ENCODE peak calls at places on chromosomes 1 and 21, in four cellular contexts. G is Karpas-422, X is fibroblast of the aortic adventitia, M is pancreas. P is an unnamed sample.

GRCh38 chr1:58782308-58783089 is 1.3 kb downstream of the JUN start:
- DNase-seq in G (peak), X (peak), M (peak), P (peak)

GRCh38 chr1:58883037-58883887 is 99.4 kb upstream of the JUN start:
- DNase-seq in G (no peak), X (peak), M (peak), P (peak)

GRCh38 chr21:37006243-37006520 is 320 bp upstream of the RIPPLY3 start:
- DNase-seq in G (no peak), X (no peak), M (no peak), P (no peak)

GRCh38 chr1:219710529-219711194 is 97.8 kb upstream of the ZC3H11B start:
- DNase-seq in G (no peak), X (peak), M (no peak), P (no peak)

GRCh38 chr1:11653101-11653601 is 1.1 kb downstream of the FBXO2 start:
- DNase-seq in G (no peak), X (peak), M (peak), P (peak)

GRCh38 chr1:47644216-47644581 is 206.4 kb downstream of the FOXD2 start:
- DNase-seq in G (no peak), X (peak), M (no peak), P (no peak)

GRCh38 chr21:32698286-32698685 is 29.5 kb downstream of the SYNJ1 start:
- DNase-seq in G (peak), X (no peak), M (no peak), P (no peak)

GRCh38 chr1:87766737-87767136 is 438.1 kb downstream of the LMO4 start:
- DNase-seq in G (no peak), X (no peak), M (no peak), P (no peak)

GRCh38 chr1:172447641-172448040 is 3.8 kb upstream of the PIGC start:
- DNase-seq in G (no peak), X (peak), M (no peak), P (no peak)

DNA sequence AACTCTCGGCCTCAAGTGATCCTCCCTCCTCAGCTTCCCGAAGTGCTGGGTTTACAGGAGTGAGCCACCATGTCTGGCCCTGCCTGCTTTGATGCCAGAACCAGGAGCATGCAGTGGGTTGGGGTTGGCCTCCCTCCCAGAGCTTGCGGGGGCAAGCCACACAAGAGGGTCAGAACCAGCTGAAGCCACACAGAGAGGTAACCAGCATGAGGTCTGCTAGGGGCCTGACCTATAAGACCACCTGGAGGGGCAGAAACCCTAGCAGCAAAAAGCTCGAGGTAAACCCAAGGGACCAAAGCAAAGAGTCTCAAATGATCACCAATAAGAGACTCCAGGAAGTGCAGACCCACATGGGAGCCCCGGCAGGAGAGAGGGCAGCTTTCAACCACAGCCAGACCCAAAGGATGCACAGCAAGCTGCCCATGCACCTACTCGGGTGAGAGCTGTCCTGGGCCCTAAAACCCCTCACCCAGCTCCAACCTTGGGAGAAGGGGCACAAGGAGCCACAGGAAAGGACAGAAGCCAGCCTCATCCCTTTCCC is 81.2 kb downstream of the TOMM20 start:
- DNase-seq in G (no peak), X (no peak), M (no peak), P (no peak)
- H3K4me3 ChIP-seq in G (no peak), X (no peak), M (no peak), P (no peak)

GRCh38 chr1:75341537-75341936 is 207.3 kb downstream of the LHX8 start:
- DNase-seq in G (no peak), X (no peak), M (no peak), P (no peak)
- H3K4me3 ChIP-seq in G (no peak), X (no peak), M (no peak), P (no peak)

DNA sequence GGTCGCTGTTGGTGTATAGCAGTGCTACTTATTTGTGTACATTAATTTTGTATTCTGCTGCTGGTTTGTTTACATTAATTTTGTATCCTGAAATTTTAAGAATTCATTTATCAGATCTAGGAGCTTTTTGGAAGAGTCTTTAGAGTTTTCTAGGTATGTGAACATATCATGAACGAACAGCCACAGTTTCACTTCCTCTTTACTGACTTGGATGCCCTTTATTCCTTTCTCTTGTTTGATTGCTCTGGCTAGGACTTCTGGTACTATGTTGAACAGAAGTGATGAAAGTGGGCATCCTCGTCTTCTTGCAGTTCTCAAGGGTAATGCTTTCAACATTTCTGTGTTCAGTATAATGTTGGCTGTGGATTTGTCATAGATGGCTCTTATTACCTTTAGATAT is 1757.9 kb downstream of the BRINP3 start:
- DNase-seq in G (no peak), X (no peak), M (no peak), P (no peak)
- H3K4me3 ChIP-seq in G (no peak), X (no peak), M (no peak), P (no peak)

DNA sequence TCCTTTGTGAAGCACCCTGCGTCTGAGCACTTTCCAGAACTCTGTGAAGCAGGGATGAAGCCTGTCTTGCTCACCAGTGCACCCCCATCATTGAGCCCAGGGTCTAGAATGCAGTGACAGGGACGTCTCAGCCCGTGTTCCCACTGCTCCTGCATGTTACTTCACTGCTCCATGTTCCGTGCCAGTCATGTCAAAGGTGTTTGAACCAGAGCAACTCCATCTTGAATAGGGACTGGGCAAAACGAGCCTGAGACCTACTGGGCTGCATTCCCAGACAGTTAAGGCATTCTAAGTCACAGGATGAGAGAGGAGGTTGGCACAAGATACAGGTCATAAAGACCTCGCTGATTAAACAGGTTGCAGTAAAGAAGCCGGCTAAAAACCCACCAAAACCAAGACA is 63.3 kb downstream of the SDC3 start:
- DNase-seq in G (no peak), X (no peak), M (no peak), P (no peak)
- H3K4me3 ChIP-seq in G (no peak), X (no peak), M (no peak), P (no peak)

GRCh38 chr1:151371340-151371739 is 1.2 kb downstream of the SELENBP1 start:
- DNase-seq in G (no peak), X (peak), M (peak), P (peak)
- H3K4me3 ChIP-seq in G (no peak), X (peak), M (no peak), P (peak)

GRCh38 chr1:195934839-195935557 is 673.2 kb downstream of the KCNT2 start:
- DNase-seq in G (no peak), X (no peak), M (no peak), P (no peak)

GRCh38 chr1:195941314-195941713 is 666.9 kb downstream of the KCNT2 start:
- DNase-seq in G (no peak), X (no peak), M (no peak), P (no peak)

GRCh38 chr1:195939844-195940243 is 668.4 kb downstream of the KCNT2 start:
- DNase-seq in G (no peak), X (peak), M (no peak), P (no peak)
- H3K4me3 ChIP-seq in G (no peak), X (no peak), M (no peak), P (no peak)

DNA sequence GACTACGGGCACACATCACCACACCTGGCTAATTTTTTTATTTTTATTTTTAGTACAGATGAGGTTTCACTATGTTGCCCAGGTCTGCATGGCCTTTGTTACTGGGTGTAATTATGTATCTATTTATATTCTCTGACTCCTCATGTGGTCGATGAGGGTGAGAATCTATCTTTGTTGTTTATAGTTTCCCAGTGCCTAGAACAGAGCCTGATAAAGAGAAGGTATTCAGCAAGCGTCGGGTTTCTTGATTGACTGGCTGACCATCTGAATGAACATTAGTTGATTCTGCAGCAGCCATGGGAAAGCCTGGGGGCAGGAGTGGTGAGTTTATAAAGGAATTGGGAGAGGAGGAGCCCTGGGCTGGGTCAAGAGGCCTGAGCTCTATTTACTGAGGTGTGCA is 28.5 kb downstream of the SERINC2 start:
- DNase-seq in G (peak), X (no peak), M (no peak), P (no peak)
- H3K4me3 ChIP-seq in G (no peak), X (no peak), M (no peak), P (no peak)

GRCh38 chr1:208268541-208269337 is 24.6 kb upstream of the PLXNA2 start:
- DNase-seq in G (no peak), X (no peak), M (no peak), P (peak)
- H3K4me3 ChIP-seq in G (no peak), X (no peak), M (no peak), P (no peak)

GRCh38 chr1:109750920-109751319 is 10.1 kb upstream of the GSTM3 start:
- DNase-seq in G (no peak), X (no peak), M (no peak), P (no peak)
- H3K4me3 ChIP-seq in G (no peak), X (no peak), M (no peak), P (no peak)

DNA sequence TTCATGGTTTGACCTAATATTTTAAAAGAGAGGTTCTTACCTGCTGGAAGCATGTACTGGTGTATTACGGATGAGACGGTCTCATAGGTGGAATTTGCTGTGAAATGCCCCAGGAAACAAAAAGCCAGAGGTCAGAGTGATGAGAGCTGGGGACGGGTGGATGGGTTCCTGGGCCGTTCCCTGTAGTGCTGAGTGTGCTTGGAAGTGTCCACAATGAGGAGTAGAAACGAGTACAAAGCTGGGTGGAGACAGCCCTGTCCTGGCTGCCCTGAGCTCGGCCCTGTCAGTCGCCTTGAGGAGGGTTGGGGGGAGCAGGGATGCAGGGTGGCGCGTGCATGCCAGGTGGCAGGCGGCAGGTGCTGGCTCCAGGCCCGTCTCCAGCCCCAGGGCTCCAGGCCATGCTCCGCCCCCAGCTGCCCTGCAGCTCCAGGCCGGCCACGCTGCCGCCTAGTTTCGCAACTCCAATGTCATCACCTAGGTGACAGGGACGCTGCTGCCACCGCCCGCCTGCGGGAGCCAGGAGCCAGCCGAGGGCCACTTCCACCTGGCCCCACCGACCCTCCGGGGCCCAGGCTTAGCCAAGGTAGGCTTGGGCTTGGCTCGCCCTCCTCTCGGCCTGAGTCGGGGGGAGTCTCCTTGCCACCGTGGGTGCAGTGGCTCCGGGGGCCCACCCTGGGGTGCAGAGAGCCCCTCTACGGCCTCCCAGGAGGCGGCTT is 16.4 kb downstream of the TP73 start:
- DNase-seq in G (no peak), X (no peak), M (peak), P (peak)
- H3K4me3 ChIP-seq in G (no peak), X (no peak), M (no peak), P (no peak)

P was measured in thyroid gland.